ENCODE peak calls at places on chromosomes 3 and 15, in six cellular contexts. V, T, F, K, D and S are unnamed samples.
A peak's percentile ranks its signal among the peaks of the same experiment; 100 is the strongest.

GRCh38 chr3:134373942-134374790 is at the start of gene AMOTL2:
- DNase-seq in T (peak; percentile 98), F (no peak), V (peak; percentile 97), K (peak; percentile 97), D (peak; percentile 92), S (peak; percentile 95)

GRCh38 chr3:143529018-143529478 is 319.2 kb downstream of the SLC9A9 start:
- DNase-seq in K (no peak), D (no peak), T (peak; percentile 27), V (no peak), F (no peak), S (no peak)

GRCh38 chr15:92077353-92078080 is 224.0 kb downstream of the SLCO3A1 start:
- DNase-seq in F (no peak), K (peak; percentile 63), D (peak; percentile 75), T (peak; percentile 87), V (peak; percentile 61), S (no peak)

GRCh38 chr3:52346623-52347530 is 30.8 kb downstream of the DNAH1 start:
- DNase-seq in V (no peak), D (no peak), F (no peak), T (peak; percentile 79), K (peak; percentile 84), S (peak; percentile 23)

GRCh38 chr3:195908439-195909293 is at the start of gene TNK2:
- DNase-seq in V (no peak), D (no peak), K (no peak), F (no peak), T (peak; percentile 53), S (no peak)

GRCh38 chr3:151112731-151113130 is 27.3 kb downstream of the MED12L start:
- DNase-seq in T (no peak), F (no peak), D (no peak), V (no peak), K (no peak), S (no peak)

GRCh38 chr3:188266581-188267274 is 112.8 kb downstream of the LPP start:
- DNase-seq in F (no peak), D (no peak), T (peak; percentile 71), K (peak; percentile 86), V (peak; percentile 56), S (peak; percentile 58)

GRCh38 chr3:126573492-126574117 is 14.9 kb upstream of the C3orf22 start:
- DNase-seq in V (no peak), F (no peak), K (no peak), T (no peak), D (peak; percentile 54), S (no peak)

GRCh38 chr15:73901126-73901810 is 25.0 kb upstream of the LOXL1 start:
- DNase-seq in D (no peak), T (no peak), F (no peak), K (no peak), V (no peak), S (no peak)

GRCh38 chr3:52798978-52799476 is 4.4 kb downstream of the ITIH3 start:
- DNase-seq in F (no peak), V (no peak), T (no peak), D (peak; percentile 27), K (no peak), S (no peak)

GRCh38 chr3:10956991-10957390 is 35.6 kb upstream of the SLC6A1 start:
- DNase-seq in K (no peak), V (no peak), T (no peak), D (no peak), F (no peak), S (no peak)

GRCh38 chr15:99247063-99247462 is 2.3 kb downstream of the TTC23 start:
- DNase-seq in K (no peak), V (no peak), T (no peak), F (no peak), D (no peak), S (no peak)

GRCh38 chr15:82875411-82876003 is 66.1 kb downstream of the WHAMM start:
- DNase-seq in F (no peak), K (peak; percentile 86), V (peak; percentile 39), D (no peak), T (peak; percentile 77), S (peak; percentile 46)

GRCh38 chr15:55434989-55435825 is 26.9 kb downstream of the PIERCE2 start:
- DNase-seq in T (peak; percentile 62), V (peak; percentile 53), K (peak; percentile 64), D (peak; percentile 69), F (no peak), S (peak; percentile 37)

GRCh38 chr3:107775958-107776357 is 253.2 kb downstream of the BBX start:
- DNase-seq in F (no peak), K (no peak), V (no peak), D (no peak), T (no peak), S (no peak)

GRCh38 chr3:57154470-57154869 is 10.7 kb downstream of the IL17RD start:
- DNase-seq in K (no peak), T (no peak), D (no peak), F (no peak), V (no peak), S (no peak)

GRCh38 chr3:195212033-195212748 is 58.8 kb downstream of the XXYLT1 start:
- DNase-seq in D (no peak), K (no peak), T (no peak), F (no peak), V (no peak), S (no peak)

GRCh38 chr15:40941528-40942336 is 11.5 kb upstream of the CHAC1 start:
- DNase-seq in D (peak; percentile 89), V (peak; percentile 64), T (peak; percentile 96), F (peak; percentile 25), K (peak; percentile 73), S (peak; percentile 27)

GRCh38 chr15:34621675-34622074 is 38.2 kb upstream of the GOLGA8B start:
- DNase-seq in T (peak; percentile 23), F (no peak), V (no peak), D (no peak), K (peak; percentile 58), S (no peak)

GRCh38 chr3:140823106-140823505 is 118.5 kb upstream of the SLC25A36 start:
- DNase-seq in T (no peak), F (no peak), K (no peak), D (no peak), V (no peak), S (no peak)

GRCh38 chr15:43777293-43777819 is 590 bp upstream of the ELL3 start:
- DNase-seq in F (peak; percentile 37), T (peak; percentile 77), K (peak; percentile 55), D (peak; percentile 86), V (peak; percentile 71), S (no peak)

GRCh38 chr3:155995525-155996370 is 124.6 kb upstream of the KCNAB1 start:
- DNase-seq in K (peak; percentile 72), D (peak; percentile 51), V (peak; percentile 44), F (no peak), T (peak; percentile 63), S (peak; percentile 32)

GRCh38 chr3:178419078-178419477 is 117.2 kb upstream of the KCNMB2 start:
- DNase-seq in T (no peak), V (no peak), K (peak; percentile 59), D (no peak), F (no peak), S (no peak)

GRCh38 chr15:70111203-70112017 is 13.7 kb upstream of the TLE3 start:
- DNase-seq in K (peak; percentile 73), F (no peak), V (peak; percentile 66), T (peak; percentile 75), D (peak; percentile 60), S (peak; percentile 63)

GRCh38 chr3:114435733-114436132 is 141.9 kb downstream of the TIGIT start:
- DNase-seq in F (no peak), T (no peak), V (no peak), K (peak; percentile 51), D (no peak), S (no peak)

GRCh38 chr3:111585214-111585613 is 9.9 kb downstream of the ZBED2 start:
- DNase-seq in D (peak; percentile 81), V (peak; percentile 46), K (peak; percentile 10), T (no peak), F (no peak), S (no peak)

GRCh38 chr3:55719508-55719907 is 232.4 kb upstream of the WNT5A start:
- DNase-seq in K (no peak), V (no peak), T (no peak), D (no peak), F (no peak), S (no peak)

GRCh38 chr3:185460283-185460682 is 38.6 kb downstream of the TMEM41A start:
- DNase-seq in D (no peak), K (no peak), F (no peak), T (no peak), V (no peak), S (no peak)

GRCh38 chr15:78810377-78811123 is 714 bp downstream of the ADAMTS7 start:
- DNase-seq in K (peak; percentile 35), F (no peak), T (peak; percentile 81), D (peak; percentile 36), V (peak; percentile 9), S (no peak)

GRCh38 chr3:150239764-150240163 is 168.3 kb upstream of the TSC22D2 start:
- DNase-seq in F (no peak), V (no peak), T (no peak), K (no peak), D (no peak), S (no peak)